ENCODE peak calls at places on chromosomes 3 and 15, in ten cellular contexts. W is IMR-90, M is endothelial cell of umbilical vein, Y is NT2/D1, O is MM.1S, T is mesendoderm, U is kidney, X is K562, H is PC-3, G is GM23248. Q is an unnamed sample.

GRCh38 chr3:153246805-153247204 is 84.8 kb downstream of the RAP2B start:
- DNase-seq in W (peak), M (no peak), Y (no peak), O (no peak), T (no peak), U (no peak), X (no peak), H (no peak), G (peak), Q (no peak)

GRCh38 chr3:149589332-149589731 is 68.5 kb downstream of the WWTR1 start:
- DNase-seq in W (peak), M (peak), Y (no peak), O (no peak), T (no peak), U (no peak), X (no peak), H (peak), G (peak), Q (no peak)

GRCh38 chr3:110680365-110680909 is 391.2 kb upstream of the NECTIN3 start:
- DNase-seq in W (peak), M (no peak), Y (no peak), O (no peak), T (no peak), U (no peak), X (no peak), H (peak), G (peak), Q (no peak)

GRCh38 chr3:46110701-46111493 is 83.6 kb upstream of the XCR1 start:
- DNase-seq in W (peak), M (no peak), Y (no peak), O (peak), T (no peak), U (no peak), X (no peak), H (peak), G (peak), Q (no peak)

GRCh38 chr3:117443014-117443413 is 733.4 kb downstream of the TUSC7 start:
- DNase-seq in W (peak), M (no peak), Y (no peak), O (no peak), T (no peak), U (no peak), X (no peak), H (no peak), G (no peak), Q (no peak)

GRCh38 chr15:42688301-42688700 is 48.6 kb downstream of the CDAN1 start:
- DNase-seq in W (no peak), M (no peak), Y (no peak), O (no peak), T (no peak), U (no peak), X (no peak), H (no peak), G (no peak), Q (no peak)

GRCh38 chr15:92061511-92062200 is 208.1 kb downstream of the SLCO3A1 start:
- DNase-seq in W (no peak), M (no peak), Y (no peak), O (no peak), T (no peak), U (no peak), X (no peak), H (no peak), G (no peak), Q (peak)

GRCh38 chr3:49352286-49352685 is 5.9 kb downstream of the GPX1 start:
- DNase-seq in W (no peak), M (peak), Y (no peak), O (no peak), T (no peak), U (no peak), X (no peak), H (no peak), G (peak), Q (no peak)

GRCh38 chr15:67137319-67137718 is 71.9 kb downstream of the SMAD3 start:
- DNase-seq in W (no peak), M (no peak), Y (no peak), O (peak), T (no peak), U (no peak), X (no peak), H (no peak), G (no peak), Q (peak)

GRCh38 chr3:52083556-52084087 is 27.3 kb upstream of the DUSP7 start:
- DNase-seq in W (no peak), M (no peak), Y (no peak), O (no peak), T (no peak), U (peak), X (no peak), H (no peak), G (no peak), Q (no peak)

GRCh38 chr15:61398310-61398709 is 169.2 kb upstream of the RORA start:
- DNase-seq in W (no peak), M (no peak), Y (no peak), O (no peak), T (no peak), U (no peak), X (no peak), H (no peak), G (no peak), Q (no peak)

GRCh38 chr3:169071003-169071402 is 592.5 kb downstream of the MECOM start:
- DNase-seq in W (peak), M (no peak), Y (no peak), O (no peak), T (no peak), U (no peak), X (no peak), H (no peak), G (peak), Q (no peak)

GRCh38 chr3:184353546-184353941 is 7.9 kb downstream of the CLCN2 start:
- DNase-seq in W (no peak), M (no peak), Y (no peak), O (no peak), T (no peak), U (peak), X (no peak), H (no peak), G (no peak), Q (no peak)

GRCh38 chr3:114439279-114439678 is 145.5 kb downstream of the TIGIT start:
- DNase-seq in W (peak), M (no peak), Y (no peak), O (no peak), T (peak), U (no peak), X (no peak), H (no peak), G (no peak), Q (no peak)

GRCh38 chr3:134423153-134423552 is 48.9 kb upstream of the AMOTL2 start:
- DNase-seq in W (peak), M (no peak), Y (no peak), O (no peak), T (peak), U (no peak), X (no peak), H (peak), G (peak), Q (peak)

GRCh38 chr3:72641684-72642083 is 206.6 kb downstream of the SHQ1 start:
- DNase-seq in W (no peak), M (no peak), Y (no peak), O (no peak), T (peak), U (no peak), X (no peak), H (peak), G (peak), Q (no peak)

GRCh38 chr3:154182322-154182922 is 61.2 kb downstream of the ARHGEF26 start:
- DNase-seq in W (no peak), M (no peak), Y (no peak), O (no peak), T (no peak), U (no peak), X (no peak), H (no peak), G (no peak), Q (no peak)

GRCh38 chr3:6580808-6581207 is 280.1 kb upstream of the GRM7 start:
- DNase-seq in W (no peak), M (no peak), Y (no peak), O (no peak), T (no peak), U (no peak), X (no peak), H (no peak), G (no peak), Q (no peak)

GRCh38 chr15:92068121-92068520 is 214.6 kb downstream of the SLCO3A1 start:
- DNase-seq in W (peak), M (no peak), Y (no peak), O (no peak), T (no peak), U (no peak), X (no peak), H (no peak), G (peak), Q (no peak)

GRCh38 chr3:183895296-183895695 is 10.6 kb upstream of the PARL start:
- DNase-seq in W (peak), M (peak), Y (peak), O (peak), T (peak), U (no peak), X (peak), H (peak), G (peak), Q (peak)

GRCh38 chr3:47012342-47013230 is 33.1 kb downstream of the NBEAL2 start:
- DNase-seq in W (no peak), M (no peak), Y (no peak), O (no peak), T (no peak), U (peak), X (no peak), H (no peak), G (no peak), Q (peak)

GRCh38 chr3:42702066-42702951 is at the start of gene HHATL:
- DNase-seq in W (no peak), M (no peak), Y (no peak), O (no peak), T (no peak), U (no peak), X (peak), H (no peak), G (no peak), Q (no peak)

GRCh38 chr3:23629181-23629893 is 176.4 kb upstream of the UBE2E1 start:
- DNase-seq in W (peak), M (peak), Y (no peak), O (no peak), T (peak), U (no peak), X (no peak), H (peak), G (peak), Q (peak)

GRCh38 chr3:161108840-161109239 is 3.7 kb upstream of the B3GALNT1 start:
- DNase-seq in W (no peak), M (no peak), Y (no peak), O (no peak), T (no peak), U (no peak), X (no peak), H (peak), G (peak), Q (no peak)

GRCh38 chr15:56821721-56822425 is 88.6 kb upstream of the ZNF280D start:
- DNase-seq in W (peak), M (peak), Y (peak), O (peak), T (peak), U (no peak), X (peak), H (peak), G (peak), Q (peak)

GRCh38 chr3:184761120-184761841 is 49.4 kb upstream of the MAGEF1 start:
- DNase-seq in W (peak), M (no peak), Y (no peak), O (no peak), T (no peak), U (peak), X (no peak), H (no peak), G (peak), Q (no peak)

GRCh38 chr3:153052096-153052460 is 109.9 kb upstream of the RAP2B start:
- DNase-seq in W (peak), M (peak), Y (no peak), O (peak), T (no peak), U (no peak), X (peak), H (peak), G (peak), Q (no peak)

GRCh38 chr15:31178705-31179104 is 77.2 kb upstream of the TRPM1 start:
- DNase-seq in W (no peak), M (no peak), Y (no peak), O (no peak), T (no peak), U (no peak), X (no peak), H (no peak), G (no peak), Q (no peak)

GRCh38 chr15:38846351-38846750 is 281.7 kb upstream of the RASGRP1 start:
- DNase-seq in W (peak), M (no peak), Y (no peak), O (no peak), T (no peak), U (no peak), X (no peak), H (no peak), G (peak), Q (no peak)

GRCh38 chr15:78570710-78571109 is 5.4 kb downstream of the CHRNA5 start:
- DNase-seq in W (no peak), M (no peak), Y (no peak), O (no peak), T (peak), U (no peak), X (no peak), H (no peak), G (no peak), Q (no peak)

GRCh38 chr3:4880850-4881249 is 98.4 kb upstream of the BHLHE40 start:
- DNase-seq in W (no peak), M (no peak), Y (no peak), O (no peak), T (no peak), U (no peak), X (no peak), H (no peak), G (peak), Q (no peak)

GRCh38 chr3:171875923-171876412 is 32.8 kb downstream of the TMEM212 start:
- DNase-seq in W (peak), M (no peak), Y (no peak), O (no peak), T (no peak), U (no peak), X (no peak), H (peak), G (peak), Q (no peak)

GRCh38 chr15:69973102-69973714 is 124.5 kb downstream of the TLE3 start:
- DNase-seq in W (peak), M (no peak), Y (no peak), O (peak), T (peak), U (no peak), X (peak), H (peak), G (peak), Q (peak)

GRCh38 chr15:66269326-66270090 is 16.0 kb upstream of the MEGF11 start:
- DNase-seq in W (peak), M (peak), Y (no peak), O (no peak), T (peak), U (no peak), X (peak), H (peak), G (peak), Q (peak)

GRCh38 chr3:28667646-28668376 is 319.2 kb upstream of the AZI2 start:
- DNase-seq in W (peak), M (peak), Y (peak), O (peak), T (peak), U (peak), X (peak), H (peak), G (peak), Q (peak)

GRCh38 chr3:112631257-112631656 is 9.7 kb downstream of the CCDC80 start:
- DNase-seq in W (no peak), M (no peak), Y (no peak), O (no peak), T (no peak), U (no peak), X (no peak), H (no peak), G (peak), Q (no peak)

GRCh38 chr3:112623717-112624116 is 17.2 kb downstream of the CCDC80 start:
- DNase-seq in W (no peak), M (no peak), Y (no peak), O (no peak), T (no peak), U (no peak), X (no peak), H (peak), G (peak), Q (no peak)

GRCh38 chr3:112628038-112628437 is 12.9 kb downstream of the CCDC80 start:
- DNase-seq in W (no peak), M (peak), Y (no peak), O (no peak), T (no peak), U (no peak), X (no peak), H (no peak), G (no peak), Q (no peak)

GRCh38 chr3:112629425-112629824 is 11.5 kb downstream of the CCDC80 start:
- DNase-seq in W (peak), M (peak), Y (peak), O (no peak), T (peak), U (no peak), X (no peak), H (peak), G (peak), Q (peak)

DNA sequence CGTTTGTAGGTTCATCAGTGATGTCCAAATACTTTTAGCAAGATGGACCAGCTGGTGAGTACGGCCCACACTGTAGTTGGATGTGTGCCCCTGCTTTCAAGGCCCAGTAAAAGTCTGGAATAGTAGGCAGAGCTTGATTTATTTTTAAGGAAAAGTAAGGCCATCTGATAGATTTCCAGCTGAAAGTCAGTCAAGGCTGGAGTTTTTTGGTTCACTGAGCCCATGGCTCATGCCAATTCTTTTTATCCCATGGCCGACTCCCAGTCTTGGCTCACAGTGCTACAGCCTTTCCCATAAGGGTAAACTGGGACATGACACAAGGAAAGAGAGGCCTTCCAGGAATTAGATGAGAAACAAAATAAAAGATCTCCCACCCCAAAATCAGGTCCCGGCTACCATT is 13.5 kb downstream of the CCDC80 start:
- DNase-seq in W (no peak), M (no peak), Y (no peak), O (no peak), T (no peak), U (no peak), X (no peak), H (no peak), G (peak), Q (no peak)
- H3K4me3 ChIP-seq in W (no peak), M (no peak), Y (no peak), O (no peak), T (no peak), U (no peak), X (no peak), H (no peak), G (no peak), Q (no peak)

GRCh38 chr15:68340711-68341671 is 63.4 kb downstream of the FEM1B start:
- DNase-seq in W (no peak), M (peak), Y (no peak), O (no peak), T (no peak), U (no peak), X (no peak), H (no peak), G (no peak), Q (no peak)
- H3K9ac ChIP-seq in W (no peak), M (no peak), Y (no peak), O (no peak), T (no peak), U (no peak), X (no peak), H (no peak), G (no peak), Q (no peak)

GRCh38 chr15:68205558-68205944 is 419 bp upstream of the CALML4 start:
- DNase-seq in W (no peak), M (no peak), Y (no peak), O (no peak), T (no peak), U (no peak), X (no peak), H (no peak), G (no peak), Q (no peak)
- H3K4me3 ChIP-seq in W (no peak), M (no peak), Y (no peak), O (no peak), T (no peak), U (no peak), X (peak), H (no peak), G (no peak), Q (no peak)

DNA sequence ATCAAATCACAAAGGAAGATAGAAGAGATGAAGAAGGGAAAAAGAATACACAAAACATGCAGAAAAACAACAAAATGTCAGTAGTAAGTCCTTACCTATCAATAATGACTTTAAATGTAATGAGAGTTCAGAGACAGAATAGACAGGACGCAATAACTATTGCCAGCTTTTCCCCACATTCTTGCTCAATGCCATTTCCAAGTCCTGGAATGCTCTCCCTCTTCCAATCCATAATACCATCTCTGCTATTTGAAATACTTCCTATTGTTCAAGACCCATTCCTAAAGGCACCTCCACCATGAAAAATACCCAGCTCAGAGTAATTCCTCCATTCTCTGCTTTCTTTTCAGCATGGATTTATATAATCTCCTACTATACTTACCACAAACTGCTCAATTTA is 33.4 kb downstream of the CCDC54 start:
- DNase-seq in W (no peak), M (no peak), Y (no peak), O (no peak), T (no peak), U (no peak), X (no peak), H (no peak), G (no peak), Q (no peak)
- H3K9ac ChIP-seq in W (no peak), M (no peak), Y (no peak), O (no peak), T (no peak), U (no peak), X (no peak), H (no peak), G (no peak), Q (no peak)

GRCh38 chr3:156608601-156609000 is 53.7 kb upstream of the SSR3 start:
- DNase-seq in W (no peak), M (no peak), Y (no peak), O (no peak), T (no peak), U (no peak), X (no peak), H (no peak), G (no peak), Q (no peak)

GRCh38 chr3:156604642-156605144 is 49.8 kb upstream of the SSR3 start:
- DNase-seq in W (no peak), M (no peak), Y (no peak), O (no peak), T (no peak), U (no peak), X (peak), H (no peak), G (no peak), Q (no peak)

GRCh38 chr3:156609115-156609514 is 54.2 kb upstream of the SSR3 start:
- DNase-seq in W (no peak), M (no peak), Y (no peak), O (no peak), T (no peak), U (no peak), X (no peak), H (no peak), G (no peak), Q (no peak)

GRCh38 chr3:156605686-156606605 is 51.0 kb upstream of the SSR3 start:
- DNase-seq in W (peak), M (peak), Y (peak), O (no peak), T (peak), U (peak), X (peak), H (peak), G (peak), Q (peak)

GRCh38 chr3:156606729-156607128 is 51.8 kb upstream of the SSR3 start:
- DNase-seq in W (no peak), M (no peak), Y (no peak), O (no peak), T (no peak), U (no peak), X (no peak), H (no peak), G (peak), Q (no peak)
- H3K4me3 ChIP-seq in W (no peak), M (no peak), Y (no peak), O (no peak), T (no peak), U (no peak), X (peak), H (no peak), G (peak), Q (no peak)

GRCh38 chr3:186283651-186284445 is 78.2 kb downstream of the DGKG start:
- DNase-seq in W (peak), M (no peak), Y (no peak), O (no peak), T (no peak), U (no peak), X (no peak), H (peak), G (peak), Q (no peak)
- H3K9ac ChIP-seq in W (no peak), M (no peak), Y (no peak), O (no peak), T (no peak), U (no peak), X (no peak), H (peak), G (no peak), Q (no peak)

GRCh38 chr3:156142649-156143048 is 22.3 kb downstream of the KCNAB1 start:
- DNase-seq in W (no peak), M (peak), Y (no peak), O (no peak), T (no peak), U (no peak), X (no peak), H (peak), G (no peak), Q (no peak)

GRCh38 chr3:156148345-156148945 is 28.1 kb downstream of the KCNAB1 start:
- DNase-seq in W (no peak), M (no peak), Y (no peak), O (no peak), T (no peak), U (no peak), X (no peak), H (no peak), G (no peak), Q (no peak)

GRCh38 chr3:156140196-156140595 is 19.8 kb downstream of the KCNAB1 start:
- DNase-seq in W (no peak), M (no peak), Y (no peak), O (no peak), T (no peak), U (no peak), X (no peak), H (no peak), G (no peak), Q (no peak)

GRCh38 chr3:156148946-156149348 is 28.6 kb downstream of the KCNAB1 start:
- DNase-seq in W (peak), M (peak), Y (no peak), O (no peak), T (no peak), U (no peak), X (no peak), H (no peak), G (no peak), Q (no peak)

GRCh38 chr3:156143136-156143535 is 22.8 kb downstream of the KCNAB1 start:
- DNase-seq in W (no peak), M (no peak), Y (no peak), O (no peak), T (no peak), U (no peak), X (no peak), H (no peak), G (no peak), Q (no peak)
- H3K4me3 ChIP-seq in W (no peak), M (no peak), Y (no peak), O (no peak), T (no peak), U (no peak), X (no peak), H (no peak), G (no peak), Q (no peak)

GRCh38 chr15:99087405-99087943 is 17.4 kb upstream of the SYNM start:
- DNase-seq in W (no peak), M (no peak), Y (no peak), O (no peak), T (no peak), U (no peak), X (no peak), H (no peak), G (no peak), Q (no peak)
- H3K9ac ChIP-seq in W (no peak), M (no peak), Y (no peak), O (no peak), T (no peak), U (no peak), X (no peak), H (no peak), G (no peak), Q (no peak)

Q was measured in endodermal cell.